ENCODE peak calls at places on chromosome 1, in four cellular contexts. F is K562, X is HepG2, K is GM12878. B is an unnamed sample.

GRCh38 chr1:51671527-51672325 is 54.8 kb downstream of the OSBPL9 start:
- DNase-seq in F (peak; percentile 61), X (no peak), K (no peak), B (peak; percentile 33)

GRCh38 chr1:6958407-6958806 is 173.2 kb downstream of the CAMTA1 start:
- DNase-seq in F (no peak), X (no peak), K (no peak), B (no peak)

GRCh38 chr1:235078927-235079381 is 49.7 kb downstream of the TOMM20 start:
- DNase-seq in F (no peak), X (no peak), K (no peak), B (peak; percentile 27)

GRCh38 chr1:180962178-180962577 is 49.5 kb downstream of the KIAA1614 start:
- DNase-seq in F (no peak), X (no peak), K (no peak), B (no peak)

GRCh38 chr1:87196110-87196509 is 132.6 kb upstream of the LMO4 start:
- DNase-seq in F (no peak), X (no peak), K (no peak), B (no peak)

GRCh38 chr1:113834716-113835115 is 22.4 kb upstream of the RSBN1 start:
- DNase-seq in F (no peak), X (no peak), K (no peak), B (no peak)

GRCh38 chr1:15799004-15799867 is 8.2 kb downstream of the UQCRHL start:
- DNase-seq in F (peak; percentile 41), X (peak; percentile 61), K (no peak), B (peak; percentile 95)

GRCh38 chr1:26811708-26812107 is 14.8 kb upstream of the ZDHHC18 start:
- DNase-seq in F (no peak), X (no peak), K (no peak), B (no peak)

GRCh38 chr1:176110203-176110602 is 96.9 kb downstream of the COP1 start:
- DNase-seq in F (no peak), X (no peak), K (no peak), B (no peak)

GRCh38 chr1:117241512-117241911 is 30.8 kb upstream of the VTCN1 start:
- DNase-seq in F (no peak), X (no peak), K (no peak), B (no peak)

GRCh38 chr1:60696512-60696911 is 385.8 kb upstream of the NFIA start:
- DNase-seq in F (no peak), X (no peak), K (no peak), B (no peak)

GRCh38 chr1:174118726-174119125 is 40.6 kb upstream of the RABGAP1L start:
- DNase-seq in F (no peak), X (no peak), K (no peak), B (no peak)

GRCh38 chr1:60942896-60943633 is 139.3 kb upstream of the NFIA start:
- DNase-seq in F (no peak), X (no peak), K (no peak), B (no peak)

GRCh38 chr1:15167386-15167785 is 13.8 kb downstream of the TMEM51 start:
- DNase-seq in F (no peak), X (no peak), K (no peak), B (no peak)

GRCh38 chr1:71307451-71307850 is 226.6 kb upstream of the ZRANB2 start:
- DNase-seq in F (no peak), X (no peak), K (no peak), B (no peak)

GRCh38 chr1:193181985-193182384 is 4.4 kb downstream of the B3GALT2 start:
- DNase-seq in F (peak; percentile 8), X (no peak), K (no peak), B (no peak)

GRCh38 chr1:6535214-6535613 is 19.1 kb downstream of the NOL9 start:
- DNase-seq in F (peak; percentile 3), X (no peak), K (no peak), B (no peak)

GRCh38 chr1:87140831-87141540 is 187.7 kb upstream of the LMO4 start:
- DNase-seq in F (no peak), X (no peak), K (no peak), B (peak; percentile 12)

GRCh38 chr1:239112092-239112491 is 274.3 kb upstream of the CHRM3 start:
- DNase-seq in F (no peak), X (no peak), K (no peak), B (no peak)

GRCh38 chr1:39988618-39989343 is 33.8 kb downstream of the MFSD2A start:
- DNase-seq in F (no peak), X (no peak), K (no peak), B (no peak)

GRCh38 chr1:46806196-46807020 is 7.6 kb downstream of the CYP4B1 start:
- DNase-seq in F (no peak), X (no peak), K (no peak), B (no peak)

GRCh38 chr1:145956776-145957442 is 908 bp downstream of the LIX1L start:
- DNase-seq in F (no peak), X (no peak), K (no peak), B (no peak)

GRCh38 chr1:172203135-172203823 is 217.2 kb upstream of the C1orf105 start:
- DNase-seq in F (no peak), X (no peak), K (no peak), B (no peak)

GRCh38 chr1:224301391-224301790 is 28.6 kb downstream of the NVL start:
- DNase-seq in F (no peak), X (no peak), K (no peak), B (no peak)

GRCh38 chr1:175646439-175647209 is 96.8 kb downstream of the TNR start:
- DNase-seq in F (no peak), X (no peak), K (no peak), B (no peak)

GRCh38 chr1:1144122-1144842 is 28.4 kb upstream of the C1orf159 start:
- DNase-seq in F (no peak), X (no peak), K (no peak), B (no peak)

GRCh38 chr1:150083907-150084306 is 16.3 kb downstream of the VPS45 start:
- DNase-seq in F (no peak), X (no peak), K (no peak), B (no peak)

GRCh38 chr1:219927956-219928790 is at the start of gene SLC30A10:
- DNase-seq in F (peak; percentile 90), X (peak; percentile 4), K (no peak), B (peak; percentile 41)

GRCh38 chr1:81703736-81704463 is 96.8 kb upstream of the ADGRL2 start:
- DNase-seq in F (no peak), X (no peak), K (no peak), B (no peak)

GRCh38 chr1:113103977-113104376 is 31.0 kb downstream of the LRIG2 start:
- DNase-seq in F (no peak), X (no peak), K (no peak), B (no peak)

GRCh38 chr1:31617917-31618746 is 643 bp downstream of the HCRTR1 start:
- DNase-seq in F (peak; percentile 75), X (peak; percentile 19), K (no peak), B (peak; percentile 27)

DNA sequence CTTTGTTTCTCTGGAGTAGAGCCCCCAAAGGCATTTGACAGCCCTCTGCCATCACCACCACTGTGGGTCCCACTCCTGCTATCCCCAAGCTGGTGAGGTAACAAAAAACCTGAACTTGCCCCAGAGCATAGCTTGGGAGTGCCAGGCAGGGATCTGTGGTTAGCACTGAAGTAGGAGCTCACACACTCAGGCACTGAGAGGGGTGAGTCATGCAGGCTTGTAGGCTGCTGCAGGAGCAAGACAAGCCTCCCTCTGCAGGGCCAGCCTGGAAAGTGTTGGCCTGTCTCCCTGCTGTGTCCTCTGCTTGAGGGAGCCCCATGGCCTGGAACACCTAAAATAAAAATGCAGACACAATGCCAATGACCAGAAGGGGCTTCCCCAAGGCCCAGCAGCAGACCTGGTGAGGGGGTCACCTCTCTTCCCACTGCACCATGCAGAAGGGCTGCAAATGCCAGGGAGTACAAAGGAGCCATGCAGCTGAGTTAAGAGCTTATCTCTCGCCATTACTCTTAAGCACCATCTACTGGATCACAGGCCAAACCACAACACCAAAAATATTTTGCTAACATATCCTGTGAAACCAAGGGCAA is 108.9 kb upstream of the POGK start:
- DNase-seq in F (peak; percentile 89), X (no peak), K (no peak), B (no peak)
- TF ChIP-seq ESRRA in F (peak; percentile 54), X (no peak), K (no peak), B (no peak)

DNA sequence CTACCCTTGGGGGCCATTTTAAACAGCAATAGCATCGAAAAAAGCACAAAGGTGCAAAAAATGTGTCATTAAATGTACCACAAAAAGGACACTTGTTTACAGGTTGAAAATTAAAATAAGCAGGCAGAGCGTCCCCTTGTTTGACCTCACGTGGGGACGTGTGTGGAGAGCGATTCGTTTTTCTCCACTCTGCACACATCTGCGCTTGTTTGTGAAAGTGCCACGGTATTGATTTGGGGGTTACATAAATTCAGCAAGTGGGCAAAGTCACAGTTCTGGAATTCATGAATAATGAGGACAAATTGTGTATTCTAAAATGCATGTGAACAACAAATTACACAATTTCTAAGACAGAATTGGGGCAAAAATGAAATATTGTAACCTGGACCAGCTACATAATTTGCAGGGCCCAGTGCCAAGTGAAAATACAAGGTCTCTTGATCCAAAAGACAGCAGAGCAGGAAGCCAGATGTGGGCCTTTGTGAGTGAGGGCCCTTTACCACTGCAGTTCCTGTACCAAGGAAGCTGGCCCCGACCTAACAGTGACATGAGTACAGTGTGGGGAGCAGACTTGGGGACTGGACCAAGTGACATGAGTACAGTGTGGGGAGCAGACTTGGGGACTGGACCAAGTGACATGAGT is 43.9 kb downstream of the ZBTB18 start:
- DNase-seq in F (no peak), X (no peak), K (no peak), B (no peak)
- TF ChIP-seq REST in F (no peak), X (no peak), K (no peak), B (no peak)

GRCh38 chr1:158177705-158178450 is 2.8 kb upstream of the CD1D start:
- DNase-seq in F (peak; percentile 84), X (no peak), K (no peak), B (peak; percentile 47)
- TF ChIP-seq ESRRA in F (no peak), X (no peak), K (no peak), B (no peak)

DNA sequence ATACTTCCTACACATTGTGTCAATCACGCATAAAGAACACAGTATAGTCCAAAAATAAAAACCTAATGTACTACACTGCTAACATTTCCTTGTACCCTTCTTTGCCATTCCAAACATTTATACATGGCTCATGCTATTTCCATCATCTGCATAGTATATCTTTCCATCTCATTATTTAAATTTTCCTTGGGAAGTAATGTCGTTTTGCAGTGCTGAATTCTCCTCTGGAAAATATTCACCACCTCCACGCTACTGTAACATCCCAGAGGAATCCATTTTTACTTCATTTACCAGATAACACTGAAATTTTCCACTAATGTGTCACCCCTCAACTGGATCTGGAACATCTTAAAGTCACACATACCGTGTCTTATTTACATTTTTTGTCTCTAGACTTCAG is 880.9 kb downstream of the AMY1C start:
- DNase-seq in F (no peak), X (no peak), K (no peak), B (no peak)
- TF ChIP-seq REST in F (no peak), X (no peak), K (no peak), B (no peak)